ENCODE peak calls at places on chromosomes 7 and 10, in four cellular contexts. One of them, this sample, is unnamed.

GRCh38 chr10:4847580-4848020 is 21.6 kb downstream of the AKR1E2 start:
- DNase-seq in tibial artery: no peak
- DNase-seq in progenitor cell of endocrine pancreas: no peak
- DNase-seq in esophagus squamous epithelium: no peak
- DNase-seq in this sample: no peak

GRCh38 chr10:71627230-71627939 is 92.2 kb downstream of the C10orf105 start:
- DNase-seq in esophagus squamous epithelium: no peak
- DNase-seq in tibial artery: no peak
- DNase-seq in progenitor cell of endocrine pancreas: no peak
- DNase-seq in this sample: no peak

GRCh38 chr7:37235813-37236212 is 212.9 kb downstream of the ELMO1 start:
- DNase-seq in progenitor cell of endocrine pancreas: no peak
- DNase-seq in esophagus squamous epithelium: no peak
- DNase-seq in tibial artery: no peak
- DNase-seq in this sample: no peak

GRCh38 chr10:114095676-114096331 is 52.1 kb downstream of the ADRB1 start:
- DNase-seq in esophagus squamous epithelium: no peak
- DNase-seq in tibial artery: no peak
- DNase-seq in progenitor cell of endocrine pancreas: no peak
- DNase-seq in this sample: no peak

GRCh38 chr7:17408904-17409290 is 110.4 kb downstream of the AHR start:
- DNase-seq in tibial artery: no peak
- DNase-seq in esophagus squamous epithelium: no peak
- DNase-seq in progenitor cell of endocrine pancreas: no peak
- DNase-seq in this sample: no peak

GRCh38 chr10:116878123-116878522 is 28.8 kb downstream of the ENO4 start:
- DNase-seq in progenitor cell of endocrine pancreas: no peak
- DNase-seq in tibial artery: no peak
- DNase-seq in esophagus squamous epithelium: no peak
- DNase-seq in this sample: no peak

GRCh38 chr10:98246911-98247820 is 20.8 kb downstream of the LOXL4 start:
- DNase-seq in esophagus squamous epithelium: no peak
- DNase-seq in progenitor cell of endocrine pancreas: no peak
- DNase-seq in tibial artery: no peak
- DNase-seq in this sample: no peak

GRCh38 chr7:155741805-155742204 is 70.5 kb downstream of the SHH start:
- DNase-seq in progenitor cell of endocrine pancreas: no peak
- DNase-seq in tibial artery: no peak
- DNase-seq in esophagus squamous epithelium: no peak
- DNase-seq in this sample: peak; percentile 31

GRCh38 chr10:133180915-133181639 is 21.1 kb downstream of the KNDC1 start:
- DNase-seq in progenitor cell of endocrine pancreas: no peak
- DNase-seq in esophagus squamous epithelium: no peak
- DNase-seq in tibial artery: no peak
- DNase-seq in this sample: no peak

GRCh38 chr7:75889826-75890225 is 11.0 kb downstream of the RHBDD2 start:
- DNase-seq in esophagus squamous epithelium: no peak
- DNase-seq in tibial artery: no peak
- DNase-seq in progenitor cell of endocrine pancreas: no peak
- DNase-seq in this sample: no peak

GRCh38 chr10:110398419-110399162 is 93.9 kb upstream of the SMNDC1 start:
- DNase-seq in tibial artery: peak; percentile 73
- DNase-seq in progenitor cell of endocrine pancreas: no peak
- DNase-seq in esophagus squamous epithelium: peak; percentile 11
- DNase-seq in this sample: no peak

GRCh38 chr7:151338809-151339208 is 2.8 kb upstream of the NUB1 start:
- DNase-seq in progenitor cell of endocrine pancreas: no peak
- DNase-seq in esophagus squamous epithelium: no peak
- DNase-seq in tibial artery: no peak
- DNase-seq in this sample: no peak

GRCh38 chr10:123428302-123428701 is 237.9 kb upstream of the GPR26 start:
- DNase-seq in tibial artery: no peak
- DNase-seq in esophagus squamous epithelium: no peak
- DNase-seq in progenitor cell of endocrine pancreas: no peak
- DNase-seq in this sample: no peak

GRCh38 chr7:158268851-158269535 is 318.6 kb downstream of the PTPRN2 start:
- DNase-seq in esophagus squamous epithelium: no peak
- DNase-seq in tibial artery: peak; percentile 47
- DNase-seq in progenitor cell of endocrine pancreas: no peak
- DNase-seq in this sample: no peak

GRCh38 chr7:124566576-124566975 is 199.0 kb downstream of the GPR37 start:
- DNase-seq in tibial artery: no peak
- DNase-seq in esophagus squamous epithelium: no peak
- DNase-seq in progenitor cell of endocrine pancreas: no peak
- DNase-seq in this sample: no peak

GRCh38 chr10:99318048-99318447 is 11.1 kb upstream of the CNNM1 start:
- DNase-seq in progenitor cell of endocrine pancreas: no peak
- DNase-seq in tibial artery: no peak
- DNase-seq in esophagus squamous epithelium: no peak
- DNase-seq in this sample: no peak

GRCh38 chr7:107152011-107152410 is 16.8 kb upstream of the HBP1 start:
- DNase-seq in progenitor cell of endocrine pancreas: no peak
- DNase-seq in esophagus squamous epithelium: no peak
- DNase-seq in tibial artery: no peak
- DNase-seq in this sample: no peak

GRCh38 chr10:119461380-119461779 is 81.1 kb downstream of the RGS10 start:
- DNase-seq in esophagus squamous epithelium: no peak
- DNase-seq in progenitor cell of endocrine pancreas: no peak
- DNase-seq in tibial artery: no peak
- DNase-seq in this sample: no peak

GRCh38 chr10:114363745-114364460 is 40.4 kb downstream of the AFAP1L2 start:
- DNase-seq in esophagus squamous epithelium: no peak
- DNase-seq in progenitor cell of endocrine pancreas: no peak
- DNase-seq in tibial artery: no peak
- DNase-seq in this sample: no peak

GRCh38 chr7:100489121-100489520 is 5.4 kb downstream of the NYAP1 start:
- DNase-seq in progenitor cell of endocrine pancreas: no peak
- DNase-seq in tibial artery: no peak
- DNase-seq in esophagus squamous epithelium: no peak
- DNase-seq in this sample: no peak

GRCh38 chr7:81919494-81919893 is 149.6 kb upstream of the HGF start:
- DNase-seq in esophagus squamous epithelium: no peak
- DNase-seq in tibial artery: no peak
- DNase-seq in progenitor cell of endocrine pancreas: no peak
- DNase-seq in this sample: no peak

GRCh38 chr7:24102988-24103387 is 181.0 kb upstream of the NPY start:
- DNase-seq in progenitor cell of endocrine pancreas: no peak
- DNase-seq in tibial artery: no peak
- DNase-seq in esophagus squamous epithelium: no peak
- DNase-seq in this sample: no peak

GRCh38 chr10:113384181-113384580 is 168.7 kb upstream of the HABP2 start:
- DNase-seq in progenitor cell of endocrine pancreas: no peak
- DNase-seq in tibial artery: no peak
- DNase-seq in esophagus squamous epithelium: no peak
- DNase-seq in this sample: no peak

GRCh38 chr10:42941790-42942189 is 135.1 kb upstream of the RET start:
- DNase-seq in progenitor cell of endocrine pancreas: no peak
- DNase-seq in esophagus squamous epithelium: no peak
- DNase-seq in tibial artery: peak; percentile 42
- DNase-seq in this sample: no peak

GRCh38 chr7:130273081-130273699 is 6.5 kb downstream of the CPA2 start:
- DNase-seq in progenitor cell of endocrine pancreas: peak; percentile 54
- DNase-seq in tibial artery: no peak
- DNase-seq in esophagus squamous epithelium: no peak
- DNase-seq in this sample: no peak

GRCh38 chr10:13890233-13890616 is 303.5 kb downstream of the PRPF18 start:
- DNase-seq in tibial artery: no peak
- DNase-seq in esophagus squamous epithelium: no peak
- DNase-seq in progenitor cell of endocrine pancreas: no peak
- DNase-seq in this sample: no peak

GRCh38 chr7:132419538-132419937 is 156.7 kb downstream of the PLXNA4 start:
- DNase-seq in progenitor cell of endocrine pancreas: no peak
- DNase-seq in tibial artery: no peak
- DNase-seq in esophagus squamous epithelium: no peak
- DNase-seq in this sample: no peak

GRCh38 chr7:120695848-120696247 is 162.1 kb downstream of the TSPAN12 start:
- DNase-seq in esophagus squamous epithelium: no peak
- DNase-seq in progenitor cell of endocrine pancreas: no peak
- DNase-seq in tibial artery: no peak
- DNase-seq in this sample: no peak

GRCh38 chr10:108439397-108439796 is 1274.9 kb upstream of the SORCS1 start:
- DNase-seq in esophagus squamous epithelium: no peak
- DNase-seq in tibial artery: no peak
- DNase-seq in progenitor cell of endocrine pancreas: no peak
- DNase-seq in this sample: no peak

GRCh38 chr7:4833691-4834600 is 27.9 kb downstream of the PAPOLB start:
- DNase-seq in progenitor cell of endocrine pancreas: no peak
- DNase-seq in tibial artery: no peak
- DNase-seq in esophagus squamous epithelium: no peak
- DNase-seq in this sample: no peak

GRCh38 chr10:24416248-24416647 is 207.3 kb downstream of the KIAA1217 start:
- DNase-seq in tibial artery: no peak
- DNase-seq in progenitor cell of endocrine pancreas: no peak
- DNase-seq in esophagus squamous epithelium: no peak
- DNase-seq in this sample: no peak

GRCh38 chr10:81594991-81595390 is 280.0 kb upstream of the NRG3 start:
- DNase-seq in progenitor cell of endocrine pancreas: no peak
- DNase-seq in tibial artery: no peak
- DNase-seq in esophagus squamous epithelium: no peak
- DNase-seq in this sample: no peak

GRCh38 chr10:34762603-34763299 is 52.3 kb downstream of the PARD3 start:
- DNase-seq in esophagus squamous epithelium: no peak
- DNase-seq in progenitor cell of endocrine pancreas: no peak
- DNase-seq in tibial artery: no peak
- DNase-seq in this sample: no peak
- TF ChIP-seq CTCF in esophagus squamous epithelium: peak; percentile 13
- TF ChIP-seq CTCF in progenitor cell of endocrine pancreas: no peak
- TF ChIP-seq CTCF in tibial artery: no peak
- TF ChIP-seq CTCF in this sample: no peak

GRCh38 chr7:79272066-79272669 is 181.3 kb downstream of the MAGI2 start:
- DNase-seq in esophagus squamous epithelium: no peak
- DNase-seq in progenitor cell of endocrine pancreas: no peak
- DNase-seq in tibial artery: no peak
- DNase-seq in this sample: no peak
- TF ChIP-seq CTCF in esophagus squamous epithelium: peak; percentile 55
- TF ChIP-seq CTCF in progenitor cell of endocrine pancreas: peak; percentile 72
- TF ChIP-seq CTCF in tibial artery: peak; percentile 53
- TF ChIP-seq CTCF in this sample: no peak

DNA sequence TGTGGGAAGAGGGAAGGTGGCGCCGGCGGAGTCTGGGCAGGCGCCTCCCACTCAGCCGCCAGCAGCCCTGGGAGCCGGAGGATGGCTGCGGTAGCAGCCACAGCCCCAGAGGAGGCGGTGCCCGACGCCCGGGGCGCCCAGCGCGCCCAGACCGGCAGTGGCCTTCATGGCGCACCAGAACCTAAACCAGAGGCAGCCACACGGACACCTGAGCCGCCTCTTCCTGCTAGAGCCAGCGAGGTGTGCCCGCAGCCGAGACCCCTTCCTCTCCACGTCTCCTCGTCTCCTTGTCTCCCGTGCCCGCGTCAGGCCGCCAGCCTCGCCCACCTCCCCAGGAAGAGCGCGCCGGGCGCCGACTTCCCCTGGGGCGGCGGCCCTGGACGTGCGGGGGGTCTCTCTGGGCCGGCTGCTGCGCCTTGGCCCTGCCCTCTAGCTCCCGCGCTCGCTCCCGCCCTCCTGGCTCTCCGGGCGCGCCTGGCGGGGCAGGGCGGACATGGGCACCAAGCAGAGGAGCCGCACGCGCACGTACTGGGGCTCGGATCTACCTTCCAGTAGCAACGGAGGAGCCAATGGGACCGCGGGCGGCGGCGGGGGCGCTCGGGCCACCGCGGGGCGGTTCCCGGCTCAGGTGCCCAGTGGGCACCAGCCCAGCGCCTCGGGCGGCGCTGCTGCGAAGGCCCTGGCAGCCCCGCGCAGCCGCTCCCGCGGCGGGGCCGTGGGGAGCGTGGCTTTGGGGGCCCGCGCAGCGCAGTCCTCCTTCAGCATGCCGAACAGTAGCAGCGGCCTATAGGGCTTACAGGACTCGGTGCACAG is 33.0 kb upstream of the SFTPD start:
- DNase-seq in esophagus squamous epithelium: no peak
- DNase-seq in progenitor cell of endocrine pancreas: peak; percentile 48
- DNase-seq in tibial artery: peak; percentile 71
- DNase-seq in this sample: peak; percentile 20
- TF ChIP-seq CTCF in esophagus squamous epithelium: peak; percentile 23
- TF ChIP-seq CTCF in progenitor cell of endocrine pancreas: peak; percentile 26
- TF ChIP-seq CTCF in tibial artery: peak; percentile 21
- TF ChIP-seq CTCF in this sample: no peak

GRCh38 chr10:63007112-63007511 is 126.0 kb upstream of the NRBF2 start:
- DNase-seq in tibial artery: no peak
- DNase-seq in esophagus squamous epithelium: no peak
- DNase-seq in progenitor cell of endocrine pancreas: no peak
- DNase-seq in this sample: no peak

GRCh38 chr10:63005246-63005645 is 127.9 kb upstream of the NRBF2 start:
- DNase-seq in tibial artery: no peak
- DNase-seq in progenitor cell of endocrine pancreas: no peak
- DNase-seq in esophagus squamous epithelium: no peak
- DNase-seq in this sample: no peak

GRCh38 chr10:63008491-63008890 is 124.6 kb upstream of the NRBF2 start:
- DNase-seq in esophagus squamous epithelium: no peak
- DNase-seq in tibial artery: no peak
- DNase-seq in progenitor cell of endocrine pancreas: no peak
- DNase-seq in this sample: no peak

GRCh38 chr10:63003816-63004453 is 129.2 kb upstream of the NRBF2 start:
- DNase-seq in esophagus squamous epithelium: no peak
- DNase-seq in tibial artery: no peak
- DNase-seq in progenitor cell of endocrine pancreas: no peak
- DNase-seq in this sample: no peak
- TF ChIP-seq CTCF in esophagus squamous epithelium: peak; percentile 26
- TF ChIP-seq CTCF in tibial artery: peak; percentile 4
- TF ChIP-seq CTCF in progenitor cell of endocrine pancreas: no peak
- TF ChIP-seq CTCF in this sample: no peak

DNA sequence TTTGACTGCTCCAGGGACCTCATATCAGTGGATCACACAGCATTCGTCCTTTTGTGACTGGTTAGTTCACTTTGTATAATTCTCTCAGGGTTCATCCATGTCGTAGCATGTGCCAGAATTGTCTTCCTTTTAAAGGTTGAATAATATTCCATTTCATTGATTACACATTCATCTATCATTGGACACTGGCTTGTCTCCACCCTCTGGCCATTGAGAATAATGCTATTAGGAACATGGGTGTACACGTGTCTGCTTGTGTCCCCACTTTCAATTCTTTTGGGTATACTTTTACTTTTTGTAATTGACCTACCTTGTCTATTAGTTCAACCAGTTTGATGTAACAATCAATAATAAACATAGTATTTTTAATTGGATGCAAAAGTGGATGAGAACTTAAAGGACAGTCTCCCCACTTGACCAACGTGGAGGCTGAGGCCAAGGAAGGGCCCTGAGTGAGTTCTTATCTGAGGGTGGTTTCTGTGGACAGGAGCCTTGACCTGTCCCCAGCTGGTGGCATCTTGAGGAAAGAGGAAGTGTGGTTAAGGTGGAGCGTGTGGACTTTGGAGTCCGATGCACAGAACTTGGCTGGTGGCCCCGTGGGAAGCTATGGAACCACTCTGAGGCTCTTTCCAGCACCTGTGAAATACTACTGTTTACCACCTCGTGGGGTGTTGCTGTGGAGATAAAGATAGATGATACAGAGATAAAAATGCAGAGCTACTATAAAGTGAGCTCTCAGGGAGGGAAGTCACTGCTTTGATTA is 16.6 kb downstream of the WDFY4 start:
- DNase-seq in esophagus squamous epithelium: no peak
- DNase-seq in progenitor cell of endocrine pancreas: no peak
- DNase-seq in tibial artery: no peak
- DNase-seq in this sample: no peak
- TF ChIP-seq CTCF in esophagus squamous epithelium: no peak
- TF ChIP-seq CTCF in progenitor cell of endocrine pancreas: no peak
- TF ChIP-seq CTCF in tibial artery: no peak
- TF ChIP-seq CTCF in this sample: no peak

GRCh38 chr10:74194545-74194944 is 43.5 kb downstream of the ADK start:
- DNase-seq in tibial artery: no peak
- DNase-seq in progenitor cell of endocrine pancreas: no peak
- DNase-seq in esophagus squamous epithelium: no peak
- DNase-seq in this sample: no peak
- TF ChIP-seq CTCF in tibial artery: no peak
- TF ChIP-seq CTCF in progenitor cell of endocrine pancreas: no peak
- TF ChIP-seq CTCF in esophagus squamous epithelium: no peak
- TF ChIP-seq CTCF in this sample: no peak